ENCODE peak calls at places on chromosomes 5 and 9, in five cellular contexts. A, W, X, O and K are unnamed samples.

GRCh38 chr5:176636426-176636825 is 6.0 kb downstream of the EIF4E1B start:
- DNase-seq in W (peak; percentile 29), X (no peak), A (no peak), O (no peak), K (no peak)

GRCh38 chr9:21096172-21096900 is 18.6 kb upstream of the IFNB1 start:
- DNase-seq in A (no peak), W (peak; percentile 69), X (no peak), O (peak; percentile 82), K (no peak)

GRCh38 chr9:93600504-93600903 is 24.1 kb downstream of the PHF2 start:
- DNase-seq in O (no peak), A (no peak), X (no peak), W (no peak), K (no peak)

GRCh38 chr9:90734631-90735030 is 67.0 kb upstream of the SYK start:
- DNase-seq in W (no peak), X (no peak), A (no peak), O (no peak), K (no peak)

GRCh38 chr9:133108794-133109641 is 12.0 kb downstream of the RALGDS start:
- DNase-seq in O (no peak), X (no peak), W (no peak), A (no peak), K (no peak)

GRCh38 chr5:44827681-44828080 is 18.9 kb downstream of the MRPS30 start:
- DNase-seq in X (no peak), A (no peak), W (no peak), O (no peak), K (no peak)

GRCh38 chr9:35603506-35603985 is 1.5 kb upstream of the TESK1 start:
- DNase-seq in W (peak; percentile 90), X (no peak), O (peak; percentile 76), A (peak; percentile 53), K (no peak)

GRCh38 chr9:131943397-131943796 is 136.3 kb downstream of the MED27 start:
- DNase-seq in W (no peak), O (no peak), X (no peak), A (no peak), K (no peak)

GRCh38 chr5:16467363-16468219 is 2.0 kb upstream of the ZNF622 start:
- DNase-seq in A (no peak), X (no peak), W (peak; percentile 45), O (peak; percentile 12), K (peak; percentile 79)

GRCh38 chr9:77672183-77672582 is 24.1 kb upstream of the GNA14 start:
- DNase-seq in W (no peak), O (no peak), X (no peak), A (no peak), K (no peak)

GRCh38 chr5:65020492-65020891 is 251.8 kb downstream of the CWC27 start:
- DNase-seq in X (no peak), A (no peak), W (peak; percentile 35), O (no peak), K (no peak)